ENCODE peak calls at places on chromosomes 1 and 21, in ten cellular contexts. X, C, H, S, L, A, N, J, W and V are unnamed samples.

GRCh38 chr1:112255080-112255479 is 140.9 kb upstream of the CTTNBP2NL start:
- DNase-seq in X (no peak), C (no peak), H (no peak), S (no peak), L (no peak), A (no peak), N (no peak), J (no peak), W (no peak), V (no peak)

GRCh38 chr1:150146853-150147542 is 2.7 kb upstream of the PLEKHO1 start:
- DNase-seq in X (no peak), C (no peak), H (no peak), S (no peak), L (no peak), A (no peak), N (no peak), J (no peak), W (no peak), V (no peak)

GRCh38 chr1:226691257-226691656 is 47.8 kb downstream of the ITPKB start:
- DNase-seq in X (no peak), C (no peak), H (no peak), S (no peak), L (no peak), A (no peak), N (no peak), J (no peak), W (no peak), V (no peak)

GRCh38 chr21:34807881-34808568 is 139.2 kb downstream of the CLIC6 start:
- DNase-seq in X (no peak), C (no peak), H (no peak), S (peak; percentile 41), L (no peak), A (peak; percentile 82), N (no peak), J (peak; percentile 65), W (no peak), V (no peak)

GRCh38 chr1:222757673-222758268 is 20.8 kb downstream of the FAM177B start:
- DNase-seq in X (no peak), C (no peak), H (no peak), S (no peak), L (no peak), A (no peak), N (no peak), J (no peak), W (no peak), V (no peak)

GRCh38 chr1:223016890-223017289 is 126.2 kb downstream of the TLR5 start:
- DNase-seq in X (peak; percentile 73), C (no peak), H (no peak), S (no peak), L (no peak), A (no peak), N (no peak), J (no peak), W (no peak), V (no peak)

GRCh38 chr1:56578664-56578962 is 750 bp downstream of the PLPP3 start:
- DNase-seq in X (peak; percentile 81), C (no peak), H (no peak), S (no peak), L (no peak), A (no peak), N (no peak), J (no peak), W (peak; percentile 43), V (no peak)

GRCh38 chr1:104182251-104182650 is 432.6 kb downstream of the AMY1C start:
- DNase-seq in X (peak; percentile 56), C (no peak), H (no peak), S (no peak), L (peak; percentile 34), A (no peak), N (peak; percentile 21), J (no peak), W (no peak), V (no peak)

GRCh38 chr1:243525085-243525487 is 269.2 kb downstream of the SDCCAG8 start:
- DNase-seq in X (no peak), C (no peak), H (no peak), S (no peak), L (no peak), A (no peak), N (no peak), J (no peak), W (no peak), V (no peak)

GRCh38 chr1:4710592-4711190 is 56.3 kb downstream of the AJAP1 start:
- DNase-seq in X (peak; percentile 79), C (no peak), H (no peak), S (no peak), L (no peak), A (no peak), N (no peak), J (no peak), W (no peak), V (no peak)

DNA sequence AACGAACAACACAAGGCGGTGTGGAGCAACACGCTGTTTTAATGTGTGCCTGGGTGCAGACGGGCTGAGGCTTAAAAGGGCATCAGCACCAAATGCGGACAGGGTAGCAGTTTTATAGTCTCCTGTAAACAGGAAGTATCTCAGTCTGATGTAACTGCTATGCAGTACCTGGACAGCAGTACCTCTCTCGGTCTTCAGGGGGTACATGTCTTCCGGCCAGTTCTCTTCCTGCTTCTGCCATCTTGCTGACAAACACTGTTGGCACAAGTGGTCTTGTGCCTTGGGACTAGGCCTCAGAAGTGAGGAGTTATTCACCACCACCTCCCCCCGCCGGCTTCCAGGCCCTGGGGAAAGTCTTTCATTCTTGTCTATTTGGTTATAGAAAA is 49.7 kb upstream of the APOBEC4 start:
- DNase-seq in X (no peak), C (no peak), H (no peak), S (no peak), L (no peak), A (no peak), N (peak; percentile 13), J (no peak), W (no peak), V (no peak)
- TF ChIP-seq CTCF in X (peak; percentile 48), C (no peak), H (no peak), S (no peak), L (no peak), A (no peak), N (no peak), J (no peak), W (no peak), V (no peak)

DNA sequence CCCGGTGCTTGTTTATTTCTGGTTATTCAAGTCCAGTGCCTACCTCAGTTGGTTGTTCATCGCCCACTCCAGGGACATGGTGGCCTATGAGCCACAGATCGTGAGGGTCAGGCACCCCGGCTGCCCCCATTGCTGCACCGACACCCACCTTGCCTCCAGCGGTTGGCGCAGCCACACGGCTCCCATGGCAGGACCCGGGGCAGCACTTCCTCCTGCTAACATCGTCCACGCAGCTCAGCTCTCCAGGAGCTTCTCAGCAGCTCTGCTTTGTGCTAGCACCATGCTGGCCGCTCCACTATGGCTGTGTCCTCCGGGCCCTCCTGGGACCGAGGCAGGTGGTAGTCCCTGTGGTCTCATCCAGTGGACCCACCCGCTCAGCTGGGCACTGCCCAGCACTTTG is 13.9 kb upstream of the PRKCZ start:
- DNase-seq in X (no peak), C (no peak), H (no peak), S (no peak), L (no peak), A (no peak), N (no peak), J (no peak), W (no peak), V (no peak)
- H3K27me3 ChIP-seq in X (no peaks in the 10 kb centered on the region), C (no peaks in the 10 kb centered on the region), H (no peaks in the 10 kb centered on the region), S (no peaks in the 10 kb centered on the region), L (no peaks in the 10 kb centered on the region), A (no peaks in the 10 kb centered on the region), N (no peaks in the 10 kb centered on the region), J (peaks cover 93% of the 10 kb centered on the region), W (no peaks in the 10 kb centered on the region), V (peaks cover 2% of the 10 kb centered on the region)

GRCh38 chr1:15747378-15747777 is 5.1 kb downstream of the TMEM82 start:
- DNase-seq in X (no peak), C (no peak), H (no peak), S (no peak), L (no peak), A (no peak), N (no peak), J (no peak), W (no peak), V (no peak)

GRCh38 chr1:15748264-15748663 is 6.0 kb downstream of the TMEM82 start:
- DNase-seq in X (no peak), C (no peak), H (no peak), S (no peak), L (no peak), A (no peak), N (no peak), J (no peak), W (no peak), V (no peak)

GRCh38 chr1:15749399-15750291 is 7.3 kb downstream of the TMEM82 start:
- DNase-seq in X (no peak), C (no peak), H (peak; percentile 81), S (no peak), L (no peak), A (no peak), N (peak; percentile 40), J (no peak), W (no peak), V (no peak)

GRCh38 chr1:15750924-15751323 is 7.7 kb upstream of the FBLIM1 start:
- DNase-seq in X (peak; percentile 44), C (no peak), H (no peak), S (no peak), L (no peak), A (no peak), N (no peak), J (no peak), W (no peak), V (no peak)

DNA sequence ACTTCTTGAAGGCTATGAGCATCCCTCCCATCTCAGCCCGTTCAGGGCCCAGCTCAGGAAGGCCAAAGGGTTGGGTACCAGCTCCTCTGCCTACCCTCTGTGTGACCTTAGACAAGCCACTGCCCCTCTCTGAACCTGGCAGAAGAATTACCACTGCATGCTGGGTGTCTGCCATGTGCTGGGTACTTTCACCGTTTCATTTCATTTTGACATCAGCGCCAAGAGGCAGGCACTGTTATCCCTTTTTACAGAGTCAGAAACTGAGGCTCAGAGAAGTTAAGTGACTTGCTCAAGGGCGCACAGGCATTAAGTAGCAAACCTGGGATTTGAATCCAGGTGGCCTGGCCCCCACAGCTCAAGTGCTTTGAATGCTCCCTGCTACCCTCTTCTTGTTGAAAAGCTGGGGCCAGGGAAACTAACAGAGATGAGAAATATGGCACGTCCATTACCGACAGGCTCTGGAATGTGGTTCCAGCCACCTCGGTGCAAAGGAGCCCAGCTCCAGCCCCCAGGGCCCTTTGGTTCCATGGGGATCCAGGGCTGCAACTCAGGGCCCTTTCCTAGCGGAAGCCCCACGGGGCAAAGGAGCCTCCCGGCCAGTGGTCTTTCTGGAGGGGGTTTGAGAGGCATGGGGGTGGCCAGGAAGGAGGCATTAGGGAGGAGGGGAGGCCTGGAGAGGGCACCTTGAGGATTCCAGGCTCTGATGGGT is 6.5 kb downstream of the TMEM82 start:
- DNase-seq in X (no peak), C (no peak), H (no peak), S (no peak), L (no peak), A (no peak), N (no peak), J (no peak), W (no peak), V (no peak)
- H3K27ac ChIP-seq in X (no peak overlapping the region), C (no peak overlapping the region), H (peak overlapping the region; percentile 99), S (no peak overlapping the region), L (no peak overlapping the region), A (no peak overlapping the region), N (no peak overlapping the region), J (no peak overlapping the region), W (no peak overlapping the region), V (no peak overlapping the region)

GRCh38 chr1:16012590-16013219 is 5.1 kb downstream of the HSPB7 start:
- DNase-seq in X (peak; percentile 93), C (peak; percentile 30), H (peak; percentile 55), S (peak; percentile 88), L (peak; percentile 58), A (peak; percentile 8), N (peak; percentile 96), J (peak; percentile 74), W (peak; percentile 81), V (peak; percentile 54)
- TF ChIP-seq CTCF in X (peak; percentile 22), C (no peak), H (no peak), S (no peak), L (no peak), A (peak; percentile 28), N (peak; percentile 61), J (no peak), W (no peak), V (no peak)